ENCODE peak calls at places on chromosome 22, in six cellular contexts. O is H9, E is mesendoderm, D is IMR-90, P is H1, C is mesenchymal stem cell. S is an unnamed sample.

GRCh38 chr22:27128461-27129080 is 471.2 kb downstream of the MIAT start:
- DNase-seq in O (no peak), E (no peak), D (no peak), P (no peak), C (no peak), S (no peak)

GRCh38 chr22:43976861-43977795 is 21.9 kb downstream of the SAMM50 start:
- DNase-seq in O (no peak), E (no peak), D (no peak), P (no peak), C (no peak), S (no peak)

GRCh38 chr22:42930810-42931420 is 73.8 kb upstream of the ARFGAP3 start:
- DNase-seq in O (no peak), E (peak), D (peak), P (no peak), C (no peak), S (no peak)

GRCh38 chr22:41445171-41446056 is 1.2 kb downstream of the TOB2 start:
- DNase-seq in O (peak), E (peak), D (no peak), P (peak), C (peak), S (peak)

GRCh38 chr22:21074092-21074715 is 28.5 kb downstream of the LRRC74B start:
- DNase-seq in O (no peak), E (no peak), D (peak), P (no peak), C (peak), S (no peak)

GRCh38 chr22:30920407-30920806 is 48.2 kb downstream of the MORC2 start:
- DNase-seq in O (peak), E (peak), D (peak), P (peak), C (peak), S (peak)

GRCh38 chr22:43919106-43919965 is 4.3 kb upstream of the PNPLA3 start:
- DNase-seq in O (no peak), E (no peak), D (peak), P (no peak), C (peak), S (no peak)

GRCh38 chr22:50139843-50140415 is 30.6 kb upstream of the PANX2 start:
- DNase-seq in O (no peak), E (no peak), D (no peak), P (no peak), C (no peak), S (no peak)

GRCh38 chr22:27984001-27984695 is 65.1 kb upstream of the PITPNB start:
- DNase-seq in O (no peak), E (no peak), D (no peak), P (peak), C (no peak), S (no peak)

GRCh38 chr22:19629331-19629719 is 85.0 kb upstream of the SEPTIN5 start:
- DNase-seq in O (peak), E (no peak), D (no peak), P (no peak), C (no peak), S (no peak)

GRCh38 chr22:27406389-27406861 is 395.1 kb downstream of the MN1 start:
- DNase-seq in O (no peak), E (no peak), D (peak), P (no peak), C (no peak), S (no peak)

GRCh38 chr22:42929838-42930155 is 72.7 kb upstream of the ARFGAP3 start:
- DNase-seq in O (no peak), E (no peak), D (no peak), P (no peak), C (no peak), S (no peak)

GRCh38 chr22:26615149-26615548 is 2.7 kb downstream of the CRYBB1 start:
- DNase-seq in O (no peak), E (no peak), D (no peak), P (no peak), C (no peak), S (no peak)

GRCh38 chr22:21939392-21940319 is 13.0 kb downstream of the PPM1F start:
- DNase-seq in O (no peak), E (no peak), D (no peak), P (no peak), C (no peak), S (no peak)

GRCh38 chr22:40323681-40324083 is 22.6 kb upstream of the ADSL start:
- DNase-seq in O (no peak), E (no peak), D (no peak), P (no peak), C (no peak), S (no peak)

GRCh38 chr22:28024422-28024888 is 105.4 kb upstream of the PITPNB start:
- DNase-seq in O (no peak), E (no peak), D (no peak), P (no peak), C (no peak), S (no peak)

GRCh38 chr22:22463855-22464540 is 44.5 kb downstream of the ZNF280B start:
- DNase-seq in O (peak), E (peak), D (peak), P (peak), C (peak), S (peak)

GRCh38 chr22:33112606-33113005 is 54.4 kb upstream of the SYN3 start:
- DNase-seq in O (no peak), E (no peak), D (no peak), P (no peak), C (no peak), S (no peak)

GRCh38 chr22:44890416-44891292 is 119.2 kb downstream of the PHF21B start:
- DNase-seq in O (no peak), E (no peak), D (no peak), P (no peak), C (no peak), S (no peak)

GRCh38 chr22:42970029-42970428 is 44.9 kb downstream of the PACSIN2 start:
- DNase-seq in O (no peak), E (peak), D (no peak), P (no peak), C (no peak), S (no peak)

GRCh38 chr22:32576553-32577255 is 102.1 kb downstream of the FBXO7 start:
- DNase-seq in O (no peak), E (peak), D (no peak), P (no peak), C (no peak), S (no peak)

DNA sequence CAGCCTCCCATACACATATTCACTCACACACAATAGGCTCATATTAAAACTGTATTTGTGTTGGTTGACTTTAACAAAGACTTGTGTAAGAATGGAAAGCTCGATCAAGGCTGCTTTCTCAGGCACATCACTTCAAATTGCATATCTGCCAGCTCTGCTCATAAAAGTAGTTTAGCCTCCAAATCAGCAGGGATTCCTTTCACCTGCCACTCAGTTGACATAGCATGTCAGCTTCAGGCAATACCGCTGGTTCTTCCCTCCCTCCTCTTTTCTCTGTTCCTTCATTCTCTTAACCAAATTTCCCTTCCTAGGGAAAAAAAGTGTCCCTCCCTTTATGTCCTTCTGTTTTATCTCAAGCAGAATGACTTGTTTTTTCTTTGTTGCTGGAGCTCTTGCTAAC is 450.4 kb upstream of the LARGE1 start:
- DNase-seq in O (no peak), E (no peak), D (no peak), P (no peak), C (no peak), S (no peak)
- H2BK15ac ChIP-seq in O (no peak), E (no peak), D (no peak), P (no peak), C (no peak), S (no peak)

GRCh38 chr22:36933629-36934028 is 20.2 kb downstream of the CSF2RB start:
- DNase-seq in O (peak), E (no peak), D (no peak), P (peak), C (no peak), S (no peak)
- H2BK15ac ChIP-seq in O (no peak), E (no peak), D (no peak), P (no peak), C (no peak), S (no peak)

DNA sequence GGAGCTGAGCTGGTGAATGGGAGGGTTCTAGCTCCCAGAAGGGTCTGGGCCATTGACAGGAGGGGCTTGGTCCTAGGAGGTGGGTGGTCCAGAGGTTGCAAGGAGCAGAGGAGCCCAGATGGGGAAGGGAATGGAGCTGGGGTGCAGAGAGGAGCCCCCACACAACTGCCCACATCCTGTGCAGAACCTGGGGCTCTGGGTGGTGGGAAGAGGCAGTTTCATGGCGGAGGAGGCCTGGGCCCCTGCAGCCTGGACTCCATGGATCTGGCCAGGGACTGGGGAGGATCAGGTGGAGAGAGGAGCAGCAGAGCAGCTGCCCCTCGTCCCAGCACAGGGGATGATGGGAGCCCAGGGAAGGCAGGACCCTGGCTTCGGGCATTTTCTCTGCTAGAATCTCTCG is 963 bp upstream of the ADORA2A start:
- DNase-seq in O (no peak), E (no peak), D (no peak), P (no peak), C (no peak), S (no peak)
- H2BK15ac ChIP-seq in O (no peak), E (no peak), D (no peak), P (no peak), C (no peak), S (no peak)

GRCh38 chr22:34760276-34761008 is 305.5 kb upstream of the ISX start:
- DNase-seq in O (no peak), E (no peak), D (no peak), P (no peak), C (no peak), S (no peak)
- H2BK15ac ChIP-seq in O (no peak), E (peak), D (no peak), P (no peak), C (no peak), S (no peak)

DNA sequence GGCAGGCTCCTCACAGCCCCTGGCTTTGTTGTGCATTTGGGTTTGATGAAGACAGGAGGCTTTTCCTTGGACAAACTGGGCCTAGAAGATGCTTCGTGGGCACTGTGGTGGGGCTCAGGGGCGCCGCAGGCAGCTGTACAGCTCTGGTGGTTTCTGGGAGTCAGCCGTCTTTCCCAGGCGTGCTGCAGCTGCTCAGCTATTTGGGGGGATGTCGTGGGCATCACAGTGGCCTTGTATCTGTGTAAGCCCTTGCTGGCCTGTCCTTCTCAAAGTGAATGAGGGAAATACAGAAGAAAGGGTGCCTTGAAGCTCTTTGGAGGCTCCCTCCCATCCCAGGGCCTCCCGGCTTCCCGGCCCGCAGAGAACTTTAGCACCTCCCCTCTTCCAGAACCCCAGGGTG is 89.5 kb downstream of the TBC1D22A start:
- DNase-seq in O (no peak), E (no peak), D (no peak), P (peak), C (no peak), S (no peak)
- H2BK15ac ChIP-seq in O (no peak), E (no peak), D (no peak), P (no peak), C (no peak), S (no peak)

GRCh38 chr22:49112176-49112575 is 715.5 kb downstream of the BRD1 start:
- DNase-seq in O (no peak), E (no peak), D (no peak), P (no peak), C (no peak), S (no peak)
- H2BK15ac ChIP-seq in O (no peak), E (no peak), D (no peak), P (no peak), C (no peak), S (no peak)

DNA sequence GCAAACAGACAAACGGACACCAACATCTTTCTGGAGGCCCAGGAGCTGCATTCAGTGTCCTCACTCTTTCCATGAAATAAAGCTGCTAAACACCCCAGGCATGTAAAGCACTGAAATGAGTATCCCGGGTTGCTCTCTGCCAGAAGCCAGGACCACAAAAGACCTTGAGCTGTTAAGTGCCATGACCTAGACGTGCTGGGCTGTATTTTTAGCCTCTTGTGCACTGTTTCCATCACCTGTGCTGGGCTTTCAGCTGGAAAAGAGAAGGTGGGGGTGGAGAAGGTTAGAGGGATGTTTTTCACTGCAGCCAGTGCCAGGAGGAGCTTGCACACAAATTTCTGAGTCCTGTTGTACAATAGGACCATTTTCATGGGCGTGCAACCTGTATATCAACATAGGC is 3.4 kb upstream of the KREMEN1 start:
- DNase-seq in O (no peak), E (no peak), D (no peak), P (no peak), C (no peak), S (no peak)
- H2BK15ac ChIP-seq in O (no peak), E (no peak), D (no peak), P (no peak), C (no peak), S (no peak)

DNA sequence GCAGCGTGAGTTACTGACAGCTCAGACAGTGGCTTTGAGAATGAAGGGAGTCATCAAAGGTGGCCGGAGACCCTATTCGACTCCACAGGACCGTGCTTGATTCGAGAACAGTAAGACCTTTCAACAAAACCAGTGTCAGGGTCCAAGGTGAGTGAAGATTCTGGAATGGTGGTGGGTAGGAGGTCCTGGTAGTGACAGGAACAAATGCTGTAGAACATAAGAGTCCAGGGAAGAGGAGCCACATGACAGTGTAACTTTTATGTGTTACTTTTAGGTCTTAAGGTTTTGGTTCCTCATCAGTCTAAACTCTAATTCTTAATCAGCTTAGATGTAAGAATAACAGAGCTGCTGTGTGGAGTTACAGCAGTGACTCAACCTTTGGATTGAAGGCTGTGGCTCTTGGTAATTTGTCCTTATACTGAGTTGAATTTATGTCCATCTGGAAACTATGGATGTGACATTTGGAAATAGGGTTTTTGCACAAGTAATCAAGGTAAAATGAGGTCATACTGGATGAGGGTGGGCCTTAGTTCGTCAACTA is 1.8 kb downstream of the TBC1D22A start:
- DNase-seq in O (no peak), E (no peak), D (peak), P (no peak), C (no peak), S (no peak)
- H2BK15ac ChIP-seq in O (no peak), E (no peak), D (no peak), P (no peak), C (no peak), S (no peak)

S was measured in neuronal stem cell.